ENCODE peak calls at places on chromosomes 12 and 14, in five cellular contexts. One of them, this sample, is unnamed.

GRCh38 chr14:79354336-79354735 is 857.0 kb downstream of the DIO2 start:
- DNase-seq in GM12878: no peak
- DNase-seq in K562: no peak
- DNase-seq in HepG2: no peak
- DNase-seq in IMR-90: peak
- DNase-seq in this sample: no peak

GRCh38 chr12:61452076-61452475 is 808.1 kb upstream of the USP15 start:
- DNase-seq in GM12878: no peak
- DNase-seq in K562: no peak
- DNase-seq in HepG2: no peak
- DNase-seq in IMR-90: no peak
- DNase-seq in this sample: no peak

GRCh38 chr14:99230271-99231141 is 41.5 kb downstream of the BCL11B start:
- DNase-seq in GM12878: no peak
- DNase-seq in K562: peak
- DNase-seq in HepG2: no peak
- DNase-seq in IMR-90: no peak
- DNase-seq in this sample: no peak

GRCh38 chr12:113980537-113981337 is 14.6 kb upstream of the RBM19 start:
- DNase-seq in GM12878: no peak
- DNase-seq in K562: peak
- DNase-seq in HepG2: peak
- DNase-seq in IMR-90: peak
- DNase-seq in this sample: peak

GRCh38 chr14:63654346-63654745 is 12.7 kb upstream of the WDR89 start:
- DNase-seq in GM12878: no peak
- DNase-seq in K562: no peak
- DNase-seq in HepG2: no peak
- DNase-seq in IMR-90: peak
- DNase-seq in this sample: no peak

GRCh38 chr12:41514050-41514449 is 325.9 kb downstream of the PDZRN4 start:
- DNase-seq in GM12878: no peak
- DNase-seq in K562: no peak
- DNase-seq in HepG2: no peak
- DNase-seq in IMR-90: no peak
- DNase-seq in this sample: no peak

GRCh38 chr12:6536894-6537579 is 2.7 kb downstream of the GAPDH start:
- DNase-seq in GM12878: no peak
- DNase-seq in K562: no peak
- DNase-seq in HepG2: peak
- DNase-seq in IMR-90: no peak
- DNase-seq in this sample: peak

GRCh38 chr14:81819344-81819743 is 285.7 kb upstream of the SEL1L start:
- DNase-seq in GM12878: no peak
- DNase-seq in K562: no peak
- DNase-seq in HepG2: peak
- DNase-seq in IMR-90: no peak
- DNase-seq in this sample: no peak

GRCh38 chr12:101969-102878 is 35.7 kb downstream of the IQSEC3 start:
- DNase-seq in GM12878: no peak
- DNase-seq in K562: peak
- DNase-seq in HepG2: no peak
- DNase-seq in IMR-90: no peak
- DNase-seq in this sample: no peak

GRCh38 chr14:83556065-83556464 is 1973.9 kb upstream of the FLRT2 start:
- DNase-seq in GM12878: no peak
- DNase-seq in K562: no peak
- DNase-seq in HepG2: no peak
- DNase-seq in IMR-90: peak
- DNase-seq in this sample: no peak

GRCh38 chr12:4535871-4536270 is 2.8 kb upstream of the RAD51AP1 start:
- DNase-seq in GM12878: no peak
- DNase-seq in K562: no peak
- DNase-seq in HepG2: no peak
- DNase-seq in IMR-90: no peak
- DNase-seq in this sample: no peak

GRCh38 chr14:70782361-70782760 is 27.0 kb downstream of the MAP3K9 start:
- DNase-seq in GM12878: no peak
- DNase-seq in K562: no peak
- DNase-seq in HepG2: no peak
- DNase-seq in IMR-90: peak
- DNase-seq in this sample: no peak

GRCh38 chr12:56840922-56841321 is 77.8 kb downstream of the HSD17B6 start:
- DNase-seq in GM12878: no peak
- DNase-seq in K562: no peak
- DNase-seq in HepG2: no peak
- DNase-seq in IMR-90: peak
- DNase-seq in this sample: no peak

GRCh38 chr12:39824505-39825198 is 205.0 kb upstream of the ABCD2 start:
- DNase-seq in GM12878: no peak
- DNase-seq in K562: no peak
- DNase-seq in HepG2: peak
- DNase-seq in IMR-90: peak
- DNase-seq in this sample: no peak

GRCh38 chr12:127078577-127079350 is 1188.2 kb upstream of the TMEM132C start:
- DNase-seq in GM12878: no peak
- DNase-seq in K562: no peak
- DNase-seq in HepG2: no peak
- DNase-seq in IMR-90: no peak
- DNase-seq in this sample: no peak

GRCh38 chr12:49538740-49539403 is at the start of gene KCNH3:
- DNase-seq in GM12878: no peak
- DNase-seq in K562: peak
- DNase-seq in HepG2: no peak
- DNase-seq in IMR-90: peak
- DNase-seq in this sample: peak

GRCh38 chr14:61355892-61356325 is 34.5 kb downstream of the PRKCH start:
- DNase-seq in GM12878: no peak
- DNase-seq in K562: no peak
- DNase-seq in HepG2: peak
- DNase-seq in IMR-90: peak
- DNase-seq in this sample: peak

GRCh38 chr12:108879615-108880254 is at the start of gene DAO:
- DNase-seq in GM12878: no peak
- DNase-seq in K562: no peak
- DNase-seq in HepG2: peak
- DNase-seq in IMR-90: no peak
- DNase-seq in this sample: no peak

GRCh38 chr12:50579757-50580267 is 75.0 kb downstream of the DIP2B start:
- DNase-seq in GM12878: peak
- DNase-seq in K562: no peak
- DNase-seq in HepG2: no peak
- DNase-seq in IMR-90: peak
- DNase-seq in this sample: peak

GRCh38 chr12:92440072-92440471 is 262.7 kb upstream of the PLEKHG7 start:
- DNase-seq in GM12878: no peak
- DNase-seq in K562: no peak
- DNase-seq in HepG2: no peak
- DNase-seq in IMR-90: no peak
- DNase-seq in this sample: no peak

GRCh38 chr14:96978525-96979272 is 181.5 kb downstream of the VRK1 start:
- DNase-seq in GM12878: no peak
- DNase-seq in K562: no peak
- DNase-seq in HepG2: no peak
- DNase-seq in IMR-90: no peak
- DNase-seq in this sample: no peak

GRCh38 chr12:72472350-72472749 is 200.2 kb downstream of the TRHDE start:
- DNase-seq in GM12878: no peak
- DNase-seq in K562: no peak
- DNase-seq in HepG2: no peak
- DNase-seq in IMR-90: no peak
- DNase-seq in this sample: no peak

GRCh38 chr12:130286041-130286440 is 51.6 kb upstream of the PIWIL1 start:
- DNase-seq in GM12878: no peak
- DNase-seq in K562: peak
- DNase-seq in HepG2: peak
- DNase-seq in IMR-90: no peak
- DNase-seq in this sample: no peak

GRCh38 chr14:36493761-36494160 is 26.3 kb downstream of the NKX2-1 start:
- DNase-seq in GM12878: no peak
- DNase-seq in K562: no peak
- DNase-seq in HepG2: no peak
- DNase-seq in IMR-90: no peak
- DNase-seq in this sample: no peak

DNA sequence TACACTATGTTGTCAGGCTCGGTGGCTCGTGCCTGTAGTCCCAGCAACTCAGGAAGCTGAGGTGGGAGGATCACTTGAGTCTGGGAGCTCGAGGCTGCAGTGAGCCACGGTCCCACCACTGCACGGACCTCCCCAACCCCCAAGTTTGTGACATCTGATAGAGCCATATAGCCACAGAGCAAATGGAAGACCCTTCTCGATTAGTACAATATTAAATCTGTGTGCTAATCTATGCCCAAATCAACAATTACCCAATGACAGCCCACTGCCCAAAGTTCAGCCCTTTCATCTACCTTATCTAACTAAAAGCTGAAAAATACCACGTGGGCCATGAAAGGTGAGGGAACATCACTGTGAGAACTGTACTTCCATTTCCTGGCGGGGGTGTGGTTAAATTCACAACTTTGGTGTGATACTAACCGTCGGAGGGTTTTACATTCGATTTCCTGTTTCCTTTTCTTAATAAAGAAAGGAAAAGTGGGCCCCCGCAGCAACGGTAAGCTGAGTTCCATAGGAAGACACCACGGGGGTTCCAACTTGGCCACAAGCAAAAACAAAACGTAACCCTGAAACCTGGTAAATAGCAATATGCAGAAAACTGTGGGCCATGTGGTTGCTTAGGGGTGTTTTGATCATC is 31.2 kb upstream of the FOS start:
- DNase-seq in GM12878: peak
- DNase-seq in K562: no peak
- DNase-seq in HepG2: peak
- DNase-seq in IMR-90: no peak
- DNase-seq in this sample: no peak
- TF ChIP-seq BHLHE40 in GM12878: peak
- TF ChIP-seq BHLHE40 in K562: no peak
- TF ChIP-seq BHLHE40 in HepG2: no peak
- TF ChIP-seq BHLHE40 in IMR-90: no peak
- TF ChIP-seq BHLHE40 in this sample: no peak

DNA sequence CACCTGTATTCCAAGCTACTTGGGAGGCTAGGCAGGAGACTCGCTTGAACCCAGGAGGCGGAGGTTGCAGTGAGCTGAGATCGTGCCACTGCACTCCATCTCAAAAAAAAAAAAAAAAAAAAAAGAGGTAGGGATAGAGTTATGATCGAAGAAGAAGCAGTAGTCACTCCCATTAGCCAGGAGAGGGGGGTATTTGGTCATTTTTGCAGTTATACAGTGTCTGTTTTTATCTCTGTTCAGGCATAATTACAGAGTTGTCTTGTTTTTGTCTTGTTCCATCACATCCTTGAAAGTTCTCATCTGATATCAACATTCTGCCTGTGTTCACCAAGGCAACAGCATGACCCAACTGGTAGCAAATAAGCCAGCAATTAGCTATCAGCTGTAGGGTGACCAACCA is 98.5 kb upstream of the TMPO start:
- DNase-seq in GM12878: no peak
- DNase-seq in K562: peak
- DNase-seq in HepG2: no peak
- DNase-seq in IMR-90: peak
- DNase-seq in this sample: peak
- TF ChIP-seq USF2 in GM12878: no peak
- TF ChIP-seq USF2 in K562: no peak
- TF ChIP-seq USF2 in HepG2: no peak
- TF ChIP-seq USF2 in IMR-90: no peak
- TF ChIP-seq USF2 in this sample: no peak

GRCh38 chr12:93591137-93591868 is 18.8 kb downstream of the SOCS2 start:
- DNase-seq in GM12878: no peak
- DNase-seq in K562: peak
- DNase-seq in HepG2: no peak
- DNase-seq in IMR-90: peak
- DNase-seq in this sample: peak
- TF ChIP-seq BHLHE40 in GM12878: no peak
- TF ChIP-seq BHLHE40 in K562: peak
- TF ChIP-seq BHLHE40 in HepG2: no peak
- TF ChIP-seq BHLHE40 in IMR-90: no peak
- TF ChIP-seq BHLHE40 in this sample: no peak

DNA sequence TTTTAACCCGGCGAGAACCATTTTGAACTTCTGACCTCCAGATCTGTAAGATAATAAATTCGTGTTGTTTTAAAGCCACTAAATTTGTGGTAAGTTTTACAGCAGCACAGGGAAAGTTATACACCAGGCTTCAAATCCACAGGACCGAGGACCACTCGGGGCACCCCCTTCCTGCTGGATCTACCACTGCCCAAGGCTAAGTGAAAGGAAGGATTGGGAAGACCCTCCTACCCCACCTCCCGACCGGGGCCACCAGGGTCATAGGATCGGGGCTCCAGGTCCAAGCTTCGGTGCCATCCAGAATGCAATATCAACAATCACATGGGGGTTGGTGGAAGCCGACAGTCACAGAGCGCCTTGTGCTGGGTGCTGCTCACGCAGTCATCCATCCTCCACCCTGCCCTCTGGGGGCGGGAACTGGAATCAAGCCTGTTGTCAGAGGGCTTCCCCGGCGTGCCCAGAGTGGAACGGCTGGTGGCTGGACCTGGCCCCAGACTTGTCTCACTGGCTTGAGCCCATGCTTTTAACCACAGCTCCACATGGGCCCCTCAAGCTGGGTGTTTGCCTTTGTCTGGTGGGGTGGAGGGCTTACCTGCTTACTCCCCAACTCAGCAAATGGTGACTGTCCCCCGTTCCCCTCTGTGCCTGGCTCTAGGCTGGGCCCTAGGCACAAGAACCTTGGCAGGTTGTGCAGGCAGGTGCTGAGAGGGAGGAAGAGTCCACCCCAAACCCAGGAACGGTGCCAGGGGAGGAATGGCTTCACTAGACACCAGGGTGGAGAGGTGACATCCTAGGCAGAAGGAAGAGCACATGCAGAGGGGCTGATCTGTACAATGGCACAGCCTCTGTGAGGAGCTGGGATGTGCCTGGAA is 180.3 kb upstream of the RTL1 start:
- DNase-seq in GM12878: no peak
- DNase-seq in K562: peak
- DNase-seq in HepG2: peak
- DNase-seq in IMR-90: no peak
- DNase-seq in this sample: peak
- TF ChIP-seq USF2 in GM12878: no peak
- TF ChIP-seq USF2 in K562: no peak
- TF ChIP-seq USF2 in HepG2: no peak
- TF ChIP-seq USF2 in IMR-90: no peak
- TF ChIP-seq USF2 in this sample: no peak

DNA sequence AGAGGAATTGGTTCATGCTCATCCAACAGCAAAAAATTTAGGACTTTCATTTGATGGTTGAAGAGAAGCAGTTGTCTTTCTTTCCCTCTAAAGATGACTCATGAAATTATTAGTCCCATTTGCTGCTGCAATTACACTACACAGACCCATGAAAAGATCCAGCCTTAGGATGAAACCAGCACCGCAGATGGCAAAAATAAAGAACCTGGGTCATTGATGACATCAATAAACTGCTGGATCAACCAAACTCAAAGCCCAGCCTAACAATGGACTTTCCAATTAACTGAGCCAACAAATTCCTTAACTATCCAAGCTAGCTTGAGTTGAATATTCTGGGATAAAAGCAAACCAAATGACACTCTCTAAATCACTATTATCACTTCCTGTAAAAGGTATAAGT is 20.7 kb downstream of the DICER1 start:
- DNase-seq in GM12878: no peak
- DNase-seq in K562: no peak
- DNase-seq in HepG2: no peak
- DNase-seq in IMR-90: peak
- DNase-seq in this sample: no peak
- TF ChIP-seq BHLHE40 in GM12878: no peak
- TF ChIP-seq BHLHE40 in K562: no peak
- TF ChIP-seq BHLHE40 in HepG2: no peak
- TF ChIP-seq BHLHE40 in IMR-90: no peak
- TF ChIP-seq BHLHE40 in this sample: no peak